ENCODE peak calls at places on chromosome 11, in six cellular contexts. D is HepG2, A is H1, J is GM12892, T is K562, V is GM12878. G is an unnamed sample.

GRCh38 chr11:3200388-3201111 is 18.1 kb downstream of the MRGPRG start:
- DNase-seq in D (no peak), A (no peak), J (no peak), T (no peak), V (no peak), G (no peak)

GRCh38 chr11:36069576-36070214 is 125.8 kb downstream of the LDLRAD3 start:
- DNase-seq in D (no peak), A (no peak), J (no peak), T (no peak), V (peak), G (no peak)

GRCh38 chr11:8794677-8795103 is 112.1 kb downstream of the RPL27A start:
- DNase-seq in D (peak), A (no peak), J (no peak), T (peak), V (no peak), G (no peak)

GRCh38 chr11:61885166-61885778 is 6.1 kb downstream of the FADS3 start:
- DNase-seq in D (no peak), A (peak), J (no peak), T (peak), V (no peak), G (no peak)

GRCh38 chr11:104700609-104701008 is 197.7 kb downstream of the CASP12 start:
- DNase-seq in D (no peak), A (no peak), J (no peak), T (no peak), V (no peak), G (no peak)

GRCh38 chr11:130379276-130379675 is 49.1 kb downstream of the ADAMTS8 start:
- DNase-seq in D (no peak), A (no peak), J (no peak), T (no peak), V (no peak), G (no peak)

GRCh38 chr11:121300972-121301699 is 8.6 kb downstream of the SC5D start:
- DNase-seq in D (no peak), A (no peak), J (no peak), T (no peak), V (no peak), G (no peak)

GRCh38 chr11:112524808-112525207 is 264.1 kb upstream of the PLET1 start:
- DNase-seq in D (no peak), A (no peak), J (no peak), T (no peak), V (no peak), G (no peak)

GRCh38 chr11:104897891-104898684 is at the start of gene CASP12:
- DNase-seq in D (no peak), A (no peak), J (no peak), T (no peak), V (no peak), G (no peak)

GRCh38 chr11:113444469-113445122 is 30.6 kb downstream of the DRD2 start:
- DNase-seq in D (no peak), A (no peak), J (no peak), T (no peak), V (no peak), G (no peak)

GRCh38 chr11:31555938-31556337 is 46.4 kb downstream of the ELP4 start:
- DNase-seq in D (no peak), A (no peak), J (no peak), T (no peak), V (no peak), G (no peak)

GRCh38 chr11:110095554-110095953 is 2.4 kb downstream of the ZC3H12C start:
- DNase-seq in D (no peak), A (no peak), J (no peak), T (no peak), V (no peak), G (no peak)

DNA sequence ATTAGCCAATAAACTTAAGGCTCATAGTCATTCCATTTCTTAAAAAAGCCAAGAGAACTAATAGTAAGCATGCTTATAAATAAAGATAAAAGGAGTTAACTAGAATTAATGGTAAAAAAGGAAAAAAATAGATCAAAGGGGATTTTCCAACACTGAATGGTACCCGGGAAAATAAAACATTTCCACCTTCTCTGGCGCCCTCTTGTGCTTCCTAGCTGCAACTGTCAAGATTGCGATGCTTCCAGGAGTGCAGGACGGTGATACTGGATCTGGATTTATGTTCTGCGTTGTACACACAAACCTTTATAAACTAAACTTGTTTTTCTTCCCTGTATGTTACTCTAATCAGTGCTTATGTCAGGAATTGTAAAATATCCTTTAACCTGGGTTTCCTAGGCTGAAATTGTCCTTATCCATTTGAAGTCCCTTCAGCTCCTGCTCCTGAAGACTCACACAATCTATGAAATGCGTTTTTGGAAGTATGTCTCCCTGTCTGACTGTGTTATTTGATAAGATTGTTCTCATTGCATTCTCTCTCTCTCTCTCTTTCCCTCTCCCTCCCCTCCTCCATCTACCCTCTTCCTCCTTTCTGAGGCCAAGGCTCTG is 9.6 kb upstream of the HTATIP2 start:
- DNase-seq in D (peak), A (peak), J (no peak), T (peak), V (no peak), G (no peak)
- TF ChIP-seq TAF1 in D (no peak), A (no peak), J (no peak), T (no peak), V (no peak), G (no peak)

GRCh38 chr11:46277623-46278386 is at the start of gene CREB3L1:
- DNase-seq in D (no peak), A (peak), J (peak), T (no peak), V (no peak), G (no peak)
- TF ChIP-seq POLR2A in D (no peak), A (no peak), J (no peak), T (no peak), V (no peak), G (no peak)

DNA sequence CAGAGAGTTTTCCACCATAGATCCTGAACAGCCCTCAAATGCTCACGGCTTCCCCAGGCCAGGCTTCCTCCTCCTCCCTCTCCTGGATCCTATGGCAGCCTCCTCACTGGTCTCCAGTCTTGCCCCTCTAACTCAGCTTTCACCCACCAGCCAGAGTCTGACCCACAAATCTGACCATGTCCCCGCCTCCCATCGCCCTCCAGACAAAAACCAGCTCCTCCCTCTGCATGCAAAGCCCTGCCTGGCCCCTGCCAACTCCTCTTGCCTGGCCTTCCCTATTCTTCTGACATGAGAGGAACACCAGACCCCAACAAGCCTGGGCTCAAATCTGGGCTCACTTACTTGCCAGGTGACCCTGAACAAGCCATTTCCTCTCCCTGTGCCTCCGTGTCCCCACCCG is 32.4 kb upstream of the PDE2A start:
- DNase-seq in D (no peak), A (no peak), J (no peak), T (no peak), V (no peak), G (no peak)
- TF ChIP-seq TAF1 in D (no peak), A (no peak), J (no peak), T (no peak), V (no peak), G (no peak)

GRCh38 chr11:22625448-22626287 is at the start of gene FANCF:
- DNase-seq in D (peak), A (peak), J (peak), T (peak), V (peak), G (peak)
- TF ChIP-seq POLR2A in D (peak), A (peak), J (peak), T (peak), V (peak), G (peak)

DNA sequence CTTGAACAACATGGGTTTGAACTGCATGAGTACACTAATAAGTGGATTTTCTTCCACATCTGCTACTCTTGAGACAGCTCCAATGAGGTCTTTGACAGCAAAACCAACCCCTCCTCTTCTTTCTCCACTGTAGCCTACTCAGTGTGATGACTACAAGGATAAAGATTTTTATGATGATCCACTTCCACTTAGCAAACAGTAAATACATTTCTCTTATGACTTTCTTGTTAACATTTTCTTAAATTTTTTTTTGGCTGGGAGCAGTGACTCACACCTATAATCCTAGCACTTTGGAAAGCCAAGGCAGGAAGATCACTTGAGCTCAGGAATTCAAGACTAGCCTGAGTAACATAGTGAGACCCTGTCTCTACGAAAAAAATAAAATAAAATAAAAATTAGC is 9.9 kb upstream of the EIF4G2 start:
- DNase-seq in D (no peak), A (no peak), J (no peak), T (no peak), V (no peak), G (no peak)
- TF ChIP-seq TAF1 in D (no peak), A (no peak), J (no peak), T (no peak), V (no peak), G (no peak)